ENCODE peak calls at places on chromosomes 6 and 20, in nine cellular contexts. U, V, C, W, G, D, O, Q and E are unnamed samples.

GRCh38 chr6:74731921-74732320 is 473.9 kb downstream of the COL12A1 start:
- DNase-seq in U (no peak), V (no peak), C (peak), W (no peak), G (no peak), D (no peak), O (no peak), Q (peak), E (peak)

GRCh38 chr6:144248003-144248402 is 37.1 kb upstream of the UTRN start:
- DNase-seq in U (no peak), V (no peak), C (no peak), W (no peak), G (no peak), D (no peak), O (no peak), Q (no peak), E (no peak)

GRCh38 chr20:38725959-38726848 is 1.9 kb downstream of the SLC32A1 start:
- DNase-seq in U (no peak), V (peak), C (no peak), W (peak), G (no peak), D (peak), O (no peak), Q (no peak), E (no peak)

GRCh38 chr20:61223121-61223520 is 28.9 kb upstream of the CDH4 start:
- DNase-seq in U (no peak), V (no peak), C (no peak), W (no peak), G (no peak), D (no peak), O (no peak), Q (no peak), E (no peak)

GRCh38 chr6:166419268-166419667 is 36.5 kb upstream of the MPC1 start:
- DNase-seq in U (no peak), V (no peak), C (no peak), W (peak), G (peak), D (peak), O (no peak), Q (no peak), E (peak)

GRCh38 chr6:157789861-157790260 is 33.2 kb upstream of the SNX9 start:
- DNase-seq in U (no peak), V (no peak), C (no peak), W (no peak), G (no peak), D (no peak), O (no peak), Q (no peak), E (no peak)

GRCh38 chr6:5453531-5453930 is 192.2 kb downstream of the FARS2 start:
- DNase-seq in U (no peak), V (no peak), C (no peak), W (no peak), G (no peak), D (no peak), O (no peak), Q (no peak), E (no peak)

GRCh38 chr6:126540161-126540560 is 200.2 kb downstream of the CENPW start:
- DNase-seq in U (no peak), V (no peak), C (no peak), W (no peak), G (no peak), D (no peak), O (no peak), Q (no peak), E (no peak)

GRCh38 chr6:126720326-126720725 is 380.4 kb downstream of the CENPW start:
- DNase-seq in U (no peak), V (no peak), C (no peak), W (no peak), G (no peak), D (no peak), O (no peak), Q (no peak), E (no peak)

GRCh38 chr6:17877196-17877889 is 110.1 kb downstream of the KIF13A start:
- DNase-seq in U (no peak), V (no peak), C (peak), W (no peak), G (no peak), D (no peak), O (no peak), Q (no peak), E (peak)

GRCh38 chr6:158611600-158612041 is 32.9 kb downstream of the DYNLT1 start:
- DNase-seq in U (no peak), V (no peak), C (no peak), W (no peak), G (no peak), D (no peak), O (peak), Q (no peak), E (no peak)

GRCh38 chr6:32940656-32941411 is at the start of gene HLA-DMB:
- DNase-seq in U (peak), V (no peak), C (peak), W (peak), G (peak), D (no peak), O (peak), Q (peak), E (peak)

GRCh38 chr6:72042088-72042487 is 155.7 kb downstream of the RIMS1 start:
- DNase-seq in U (no peak), V (no peak), C (no peak), W (no peak), G (no peak), D (no peak), O (no peak), Q (peak), E (no peak)

GRCh38 chr6:45923831-45924391 is 91.7 kb downstream of the CLIC5 start:
- DNase-seq in U (no peak), V (no peak), C (peak), W (no peak), G (peak), D (no peak), O (no peak), Q (peak), E (peak)

GRCh38 chr20:9576695-9577094 is 62.3 kb downstream of the LAMP5 start:
- DNase-seq in U (no peak), V (no peak), C (no peak), W (no peak), G (no peak), D (no peak), O (no peak), Q (no peak), E (no peak)

GRCh38 chr6:140043762-140044378 is 669.4 kb upstream of the CITED2 start:
- DNase-seq in U (no peak), V (no peak), C (no peak), W (no peak), G (no peak), D (no peak), O (no peak), Q (peak), E (no peak)